ENCODE peak calls at places on chromosomes 3 and 15, in four cellular contexts. B is ascending aorta, H is HCT116, L is mesenchymal stem cell. E is an unnamed sample.

GRCh38 chr3:9660972-9661371 is 11.7 kb downstream of the MTMR14 start:
- DNase-seq in B (no peak), H (no peak), L (no peak), E (no peak)

GRCh38 chr3:160611141-160611540 is 45.8 kb upstream of the KPNA4 start:
- DNase-seq in B (no peak), H (no peak), L (no peak), E (no peak)

GRCh38 chr3:170356596-170357175 is 829 bp upstream of the SKIL start:
- DNase-seq in B (peak; percentile 31), H (no peak), L (peak; percentile 87), E (peak; percentile 71)

GRCh38 chr3:10978956-10979355 is 13.6 kb upstream of the SLC6A1 start:
- DNase-seq in B (no peak), H (no peak), L (no peak), E (no peak)

GRCh38 chr15:40323239-40323952 is at the start of gene INAFM2:
- DNase-seq in B (peak; percentile 74), H (peak; percentile 81), L (peak; percentile 96), E (peak; percentile 61)

GRCh38 chr3:123449986-123450474 is 1.1 kb upstream of the ADCY5 start:
- DNase-seq in B (no peak), H (no peak), L (no peak), E (no peak)

GRCh38 chr3:25338158-25338725 is 89.8 kb upstream of the RARB start:
- DNase-seq in B (no peak), H (no peak), L (no peak), E (no peak)

GRCh38 chr3:13403213-13403817 is 16.8 kb downstream of the NUP210 start:
- DNase-seq in B (no peak), H (no peak), L (no peak), E (no peak)

GRCh38 chr3:196563721-196564225 is 4.6 kb downstream of the WDR53 start:
- DNase-seq in B (no peak), H (peak; percentile 47), L (peak; percentile 23), E (peak; percentile 16)

GRCh38 chr3:12340506-12340905 is 51.6 kb downstream of the PPARG start:
- DNase-seq in B (no peak), H (no peak), L (no peak), E (no peak)

GRCh38 chr3:197022405-197023231 is 7.0 kb downstream of the MELTF start:
- DNase-seq in B (no peak), H (no peak), L (no peak), E (no peak)

GRCh38 chr3:179196098-179196497 is 47.9 kb downstream of the PIK3CA start:
- DNase-seq in B (no peak), H (no peak), L (peak; percentile 67), E (no peak)

GRCh38 chr3:155131104-155131503 is 51.0 kb downstream of the MME start:
- DNase-seq in B (no peak), H (no peak), L (peak; percentile 56), E (no peak)

GRCh38 chr3:119676020-119676419 is 1.2 kb downstream of the COX17 start:
- DNase-seq in B (no peak), H (no peak), L (peak; percentile 11), E (no peak)

GRCh38 chr15:47409601-47410000 is 307.7 kb upstream of the SEMA6D start:
- DNase-seq in B (no peak), H (no peak), L (peak; percentile 28), E (peak; percentile 14)

GRCh38 chr15:64334530-64334929 is 21.4 kb downstream of the CSNK1G1 start:
- DNase-seq in B (no peak), H (peak; percentile 51), L (no peak), E (no peak)

GRCh38 chr15:92882697-92883642 is 17.2 kb upstream of the CHD2 start:
- DNase-seq in B (no peak), H (no peak), L (no peak), E (no peak)

GRCh38 chr15:85587707-85588441 is 206.9 kb downstream of the KLHL25 start:
- DNase-seq in B (no peak), H (peak; percentile 34), L (peak; percentile 57), E (peak; percentile 26)

GRCh38 chr3:25558106-25558505 is 106.6 kb downstream of the TOP2B start:
- DNase-seq in B (no peak), H (no peak), L (no peak), E (no peak)

GRCh38 chr3:38170722-38171121 is 5.4 kb downstream of the OXSR1 start:
- DNase-seq in B (no peak), H (no peak), L (no peak), E (no peak)

GRCh38 chr3:37155782-37156181 is 18.6 kb downstream of the LRRFIP2 start:
- DNase-seq in B (no peak), H (no peak), L (no peak), E (no peak)

GRCh38 chr3:114623420-114624046 is 329.7 kb downstream of the TIGIT start:
- DNase-seq in B (no peak), H (no peak), L (no peak), E (no peak)

GRCh38 chr15:32983679-32984078 is 210.8 kb downstream of the FMN1 start:
- DNase-seq in B (no peak), H (no peak), L (no peak), E (no peak)

GRCh38 chr3:193960485-193961172 is 175.3 kb upstream of the HES1 start:
- DNase-seq in B (no peak), H (no peak), L (peak; percentile 24), E (no peak)

GRCh38 chr3:55333923-55334322 is 153.2 kb downstream of the WNT5A start:
- DNase-seq in B (no peak), H (no peak), L (peak; percentile 74), E (no peak)

GRCh38 chr3:60147249-60147648 is 1097.4 kb upstream of the CFAP20DC start:
- DNase-seq in B (no peak), H (no peak), L (no peak), E (no peak)